ENCODE peak calls at places on chromosomes 1 and 21, in seven cellular contexts. One of them, this sample, is unnamed.

GRCh38 chr1:67124455-67124854 is 10.3 kb downstream of the C1orf141 start:
- DNase-seq in HFF-Myc: no peak
- DNase-seq in B cell: no peak
- DNase-seq in mesothelial cell of epicardium: no peak
- DNase-seq in right atrium auricular region: no peak
- DNase-seq in neural progenitor cell: no peak
- DNase-seq in endodermal cell: no peak
- DNase-seq in this sample: no peak

GRCh38 chr1:153963850-153964331 is 554 bp upstream of the SLC39A1 start:
- DNase-seq in B cell: no peak
- DNase-seq in endodermal cell: peak
- DNase-seq in HFF-Myc: no peak
- DNase-seq in right atrium auricular region: no peak
- DNase-seq in neural progenitor cell: peak
- DNase-seq in mesothelial cell of epicardium: peak
- DNase-seq in this sample: no peak

GRCh38 chr1:110607663-110608230 is 1.6 kb upstream of the KCNA2 start:
- DNase-seq in right atrium auricular region: no peak
- DNase-seq in B cell: peak
- DNase-seq in endodermal cell: peak
- DNase-seq in neural progenitor cell: peak
- DNase-seq in HFF-Myc: no peak
- DNase-seq in mesothelial cell of epicardium: no peak
- DNase-seq in this sample: no peak

GRCh38 chr1:179293340-179294327 is at the start of gene SOAT1:
- DNase-seq in endodermal cell: peak
- DNase-seq in mesothelial cell of epicardium: peak
- DNase-seq in B cell: peak
- DNase-seq in HFF-Myc: peak
- DNase-seq in neural progenitor cell: peak
- DNase-seq in right atrium auricular region: peak
- DNase-seq in this sample: peak

GRCh38 chr1:201886103-201886885 is 2.4 kb upstream of the SHISA4 start:
- DNase-seq in right atrium auricular region: no peak
- DNase-seq in B cell: no peak
- DNase-seq in neural progenitor cell: no peak
- DNase-seq in mesothelial cell of epicardium: no peak
- DNase-seq in endodermal cell: no peak
- DNase-seq in HFF-Myc: no peak
- DNase-seq in this sample: no peak

GRCh38 chr1:33382651-33383415 is 48.1 kb downstream of the PHC2 start:
- DNase-seq in HFF-Myc: no peak
- DNase-seq in neural progenitor cell: no peak
- DNase-seq in right atrium auricular region: no peak
- DNase-seq in B cell: no peak
- DNase-seq in endodermal cell: no peak
- DNase-seq in mesothelial cell of epicardium: no peak
- DNase-seq in this sample: no peak

GRCh38 chr1:215567491-215568286 is 585 bp downstream of the KCTD3 start:
- DNase-seq in endodermal cell: peak
- DNase-seq in mesothelial cell of epicardium: peak
- DNase-seq in right atrium auricular region: no peak
- DNase-seq in B cell: no peak
- DNase-seq in HFF-Myc: peak
- DNase-seq in neural progenitor cell: peak
- DNase-seq in this sample: peak

GRCh38 chr1:21262282-21263051 is 27.8 kb downstream of the ECE1 start:
- DNase-seq in right atrium auricular region: peak
- DNase-seq in mesothelial cell of epicardium: no peak
- DNase-seq in neural progenitor cell: peak
- DNase-seq in HFF-Myc: peak
- DNase-seq in endodermal cell: peak
- DNase-seq in B cell: no peak
- DNase-seq in this sample: no peak

DNA sequence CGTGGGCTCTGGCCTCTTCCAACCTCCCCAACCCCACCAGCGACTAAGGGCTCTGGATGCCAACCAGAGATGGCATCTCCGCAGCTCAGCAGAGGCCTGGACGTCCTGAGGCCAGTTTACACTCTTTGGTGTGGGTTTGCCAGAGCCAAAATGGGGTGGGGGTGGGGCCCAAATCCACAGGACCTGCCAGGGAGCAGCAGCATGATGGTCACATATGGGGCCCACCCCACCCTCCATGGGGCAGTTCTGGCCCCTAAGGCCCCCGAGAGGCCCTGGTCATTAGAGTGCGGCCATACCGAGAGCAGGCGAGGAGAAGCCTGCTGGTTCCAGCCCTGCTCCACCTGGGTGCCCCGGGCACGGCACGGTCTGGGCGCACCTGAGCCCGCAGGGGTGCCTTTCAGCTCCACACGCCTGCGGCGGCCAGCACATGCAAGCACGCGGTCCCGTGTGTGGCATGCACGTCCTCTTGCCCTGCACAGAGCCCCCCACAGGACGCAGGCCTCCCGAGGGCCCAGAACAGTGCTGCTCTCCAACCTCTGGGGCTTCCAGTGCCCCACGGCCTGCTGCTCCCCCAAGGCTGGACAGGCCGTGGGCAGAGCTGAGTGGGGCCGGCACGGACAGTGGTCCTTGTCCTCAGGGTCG is 4.8 kb downstream of the C1QTNF12 start:
- DNase-seq in right atrium auricular region: no peak
- DNase-seq in mesothelial cell of epicardium: no peak
- DNase-seq in HFF-Myc: no peak
- DNase-seq in B cell: no peak
- DNase-seq in endodermal cell: no peak
- DNase-seq in neural progenitor cell: no peak
- DNase-seq in this sample: no peak
- TF ChIP-seq CTCF in right atrium auricular region: no peak
- TF ChIP-seq CTCF in mesothelial cell of epicardium: no peak
- TF ChIP-seq CTCF in HFF-Myc: no peak
- TF ChIP-seq CTCF in B cell: no peak
- TF ChIP-seq CTCF in endodermal cell: no peak
- TF ChIP-seq CTCF in neural progenitor cell: no peak
- TF ChIP-seq CTCF in this sample: no peak

GRCh38 chr21:18677632-18678031 is 274.0 kb upstream of the TMPRSS15 start:
- DNase-seq in endodermal cell: no peak
- DNase-seq in neural progenitor cell: no peak
- DNase-seq in B cell: no peak
- DNase-seq in mesothelial cell of epicardium: no peak
- DNase-seq in right atrium auricular region: no peak
- DNase-seq in HFF-Myc: no peak
- DNase-seq in this sample: no peak

DNA sequence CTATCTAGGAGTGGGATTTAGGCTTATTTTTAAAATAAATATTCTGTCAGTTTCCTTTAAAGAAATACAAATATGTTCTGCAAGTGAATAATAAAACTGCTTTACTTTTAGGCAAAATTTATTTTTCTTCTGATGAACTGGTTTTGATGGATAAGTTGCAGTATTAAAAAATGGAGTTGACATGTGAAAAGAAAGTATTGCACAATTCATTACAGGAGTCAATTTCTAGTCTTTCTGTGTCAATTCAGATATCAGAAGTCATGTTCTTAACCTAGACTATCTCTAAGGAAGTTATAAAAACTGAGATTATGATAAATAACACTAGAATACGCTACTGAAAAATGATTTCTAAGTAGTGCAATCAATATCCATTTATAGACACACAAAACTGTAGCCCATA is 270.2 kb upstream of the TMPRSS15 start:
- DNase-seq in B cell: no peak
- DNase-seq in HFF-Myc: no peak
- DNase-seq in right atrium auricular region: no peak
- DNase-seq in neural progenitor cell: no peak
- DNase-seq in endodermal cell: no peak
- DNase-seq in mesothelial cell of epicardium: no peak
- DNase-seq in this sample: no peak
- TF ChIP-seq CTCF in B cell: no peak
- TF ChIP-seq CTCF in HFF-Myc: no peak
- TF ChIP-seq CTCF in right atrium auricular region: no peak
- TF ChIP-seq CTCF in neural progenitor cell: no peak
- TF ChIP-seq CTCF in endodermal cell: no peak
- TF ChIP-seq CTCF in mesothelial cell of epicardium: no peak
- TF ChIP-seq CTCF in this sample: no peak

DNA sequence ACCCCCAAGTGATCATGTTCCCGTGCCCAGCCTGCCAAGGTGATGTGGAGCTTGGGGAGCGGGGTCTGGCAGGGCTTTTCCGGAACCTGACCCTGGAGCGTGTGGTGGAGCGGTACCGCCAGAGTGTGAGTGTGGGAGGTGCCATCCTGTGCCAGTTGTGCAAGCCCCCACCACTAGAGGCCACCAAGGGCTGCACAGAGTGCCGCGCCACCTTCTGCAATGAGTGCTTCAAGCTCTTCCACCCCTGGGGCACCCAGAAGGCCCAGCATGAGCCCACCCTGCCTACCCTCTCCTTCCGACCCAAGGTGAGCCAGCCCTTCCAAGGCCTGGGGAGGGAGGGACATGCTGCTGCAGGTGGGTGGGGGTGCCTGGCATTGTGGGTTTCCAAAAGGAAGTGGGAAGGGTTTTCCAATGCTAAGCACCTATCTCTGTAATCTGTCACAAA is 2.3 kb downstream of the TRIM46 start:
- DNase-seq in neural progenitor cell: no peak
- DNase-seq in HFF-Myc: no peak
- DNase-seq in mesothelial cell of epicardium: no peak
- DNase-seq in right atrium auricular region: no peak
- DNase-seq in B cell: no peak
- DNase-seq in endodermal cell: peak
- DNase-seq in this sample: no peak
- TF ChIP-seq CTCF in neural progenitor cell: no peak
- TF ChIP-seq CTCF in HFF-Myc: no peak
- TF ChIP-seq CTCF in mesothelial cell of epicardium: no peak
- TF ChIP-seq CTCF in right atrium auricular region: no peak
- TF ChIP-seq CTCF in B cell: no peak
- TF ChIP-seq CTCF in endodermal cell: no peak
- TF ChIP-seq CTCF in this sample: no peak

GRCh38 chr1:75124510-75124909 is 9.7 kb upstream of the LHX8 start:
- DNase-seq in mesothelial cell of epicardium: no peak
- DNase-seq in right atrium auricular region: no peak
- DNase-seq in HFF-Myc: no peak
- DNase-seq in neural progenitor cell: no peak
- DNase-seq in B cell: no peak
- DNase-seq in endodermal cell: peak
- DNase-seq in this sample: no peak
- TF ChIP-seq CTCF in mesothelial cell of epicardium: no peak
- TF ChIP-seq CTCF in right atrium auricular region: no peak
- TF ChIP-seq CTCF in HFF-Myc: no peak
- TF ChIP-seq CTCF in neural progenitor cell: no peak
- TF ChIP-seq CTCF in B cell: no peak
- TF ChIP-seq CTCF in endodermal cell: peak
- TF ChIP-seq CTCF in this sample: no peak

GRCh38 chr1:161374373-161374772 is 6.7 kb upstream of the CFAP126 start:
- DNase-seq in B cell: no peak
- DNase-seq in right atrium auricular region: no peak
- DNase-seq in endodermal cell: no peak
- DNase-seq in neural progenitor cell: no peak
- DNase-seq in HFF-Myc: no peak
- DNase-seq in mesothelial cell of epicardium: no peak
- DNase-seq in this sample: no peak
- TF ChIP-seq CTCF in B cell: no peak
- TF ChIP-seq CTCF in right atrium auricular region: no peak
- TF ChIP-seq CTCF in endodermal cell: peak
- TF ChIP-seq CTCF in neural progenitor cell: peak
- TF ChIP-seq CTCF in HFF-Myc: no peak
- TF ChIP-seq CTCF in mesothelial cell of epicardium: no peak
- TF ChIP-seq CTCF in this sample: no peak

DNA sequence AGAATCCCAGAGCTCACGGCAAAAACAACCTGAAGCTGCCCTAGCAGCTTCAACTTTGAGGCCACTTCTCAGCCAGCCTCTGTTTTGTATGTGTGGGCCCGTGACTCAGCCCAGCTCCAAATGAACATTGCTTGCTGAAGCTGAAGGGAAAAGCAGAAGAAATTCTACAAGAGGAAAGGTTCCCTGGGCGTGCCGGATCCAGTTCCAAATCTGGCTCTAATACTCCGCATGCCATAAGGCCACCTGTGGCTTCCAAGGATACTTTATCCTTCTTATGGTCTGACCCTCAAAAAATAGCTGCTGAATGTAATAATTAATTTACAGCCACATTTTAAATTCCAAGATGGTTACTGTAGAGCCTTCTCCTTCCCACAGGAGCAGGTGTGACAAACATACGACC is 24.3 kb downstream of the TSPAN2 start:
- DNase-seq in endodermal cell: no peak
- DNase-seq in neural progenitor cell: no peak
- DNase-seq in HFF-Myc: no peak
- DNase-seq in B cell: no peak
- DNase-seq in mesothelial cell of epicardium: no peak
- DNase-seq in right atrium auricular region: no peak
- DNase-seq in this sample: no peak
- TF ChIP-seq CTCF in endodermal cell: no peak
- TF ChIP-seq CTCF in neural progenitor cell: no peak
- TF ChIP-seq CTCF in HFF-Myc: no peak
- TF ChIP-seq CTCF in B cell: no peak
- TF ChIP-seq CTCF in mesothelial cell of epicardium: no peak
- TF ChIP-seq CTCF in right atrium auricular region: no peak
- TF ChIP-seq CTCF in this sample: no peak

DNA sequence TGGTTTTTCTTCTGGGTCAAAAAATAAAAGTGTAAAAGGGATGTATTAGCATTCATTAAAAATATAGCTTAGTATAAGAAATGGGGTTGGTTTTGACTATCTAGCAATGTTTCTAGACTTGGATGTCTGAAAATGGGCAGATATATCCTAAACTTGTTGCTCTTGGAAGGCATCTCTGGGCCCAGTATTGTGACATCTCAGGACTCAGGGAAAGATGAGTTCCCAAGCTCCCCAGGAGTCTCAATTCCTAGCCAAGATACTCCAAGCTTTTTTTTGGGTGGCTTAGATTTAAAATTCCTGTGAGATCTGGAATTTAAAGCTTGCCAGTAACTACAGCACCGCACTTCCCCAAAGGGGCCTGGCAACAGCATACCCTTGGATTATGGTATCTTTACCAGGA is 11.5 kb upstream of the HSD17B7 start:
- DNase-seq in neural progenitor cell: no peak
- DNase-seq in endodermal cell: no peak
- DNase-seq in mesothelial cell of epicardium: no peak
- DNase-seq in HFF-Myc: no peak
- DNase-seq in B cell: no peak
- DNase-seq in right atrium auricular region: no peak
- DNase-seq in this sample: no peak
- TF ChIP-seq CTCF in neural progenitor cell: no peak
- TF ChIP-seq CTCF in endodermal cell: no peak
- TF ChIP-seq CTCF in mesothelial cell of epicardium: no peak
- TF ChIP-seq CTCF in HFF-Myc: no peak
- TF ChIP-seq CTCF in B cell: no peak
- TF ChIP-seq CTCF in right atrium auricular region: no peak
- TF ChIP-seq CTCF in this sample: no peak